ENCODE peak calls at places on chromosomes 2 and 18, in eight cellular contexts. P is chondrocyte; C is CD4-positive, alpha-beta T cell; E is transverse colon; F is endodermal cell; J is astrocyte of the spinal cord; U is psoas muscle; M is dorsolateral prefrontal cortex. L is an unnamed sample.

GRCh38 chr2:176589956-176590509 is 320.8 kb downstream of the MTX2 start:
- DNase-seq in C (no peak), E (no peak), U (no peak), M (no peak), F (no peak), P (no peak), J (no peak), L (no peak)

GRCh38 chr2:236081171-236081570 is 87.0 kb downstream of the GBX2 start:
- DNase-seq in U (no peak), F (no peak), M (no peak), E (no peak), P (no peak), J (no peak), C (no peak), L (no peak)

GRCh38 chr2:197677483-197677882 is 2.1 kb upstream of the RFTN2 start:
- DNase-seq in M (no peak), U (no peak), J (peak), C (no peak), E (no peak), P (no peak), F (no peak), L (no peak)

GRCh38 chr2:178275600-178275999 is 81.3 kb downstream of the OSBPL6 start:
- DNase-seq in E (no peak), C (no peak), F (no peak), P (no peak), M (no peak), U (no peak), J (no peak), L (no peak)

GRCh38 chr2:224983719-224984388 is 58.4 kb downstream of the DOCK10 start:
- DNase-seq in E (no peak), F (no peak), M (no peak), J (peak), P (no peak), U (no peak), C (no peak), L (no peak)

GRCh38 chr2:132420776-132421175 is 4.2 kb downstream of the GPR39 start:
- DNase-seq in C (no peak), E (no peak), U (no peak), P (no peak), M (no peak), J (no peak), F (peak), L (no peak)

GRCh38 chr18:54843302-54843701 is 15.0 kb downstream of the RAB27B start:
- DNase-seq in E (no peak), C (no peak), J (peak), P (no peak), F (no peak), U (no peak), M (no peak), L (no peak)

GRCh38 chr2:12141618-12142220 is 395.3 kb downstream of the LPIN1 start:
- DNase-seq in M (no peak), U (no peak), E (no peak), P (no peak), J (no peak), C (no peak), F (no peak), L (no peak)

GRCh38 chr18:23935804-23936203 is 78.8 kb upstream of the TTC39C start:
- DNase-seq in U (no peak), F (no peak), E (peak), J (no peak), P (no peak), C (peak), M (no peak), L (no peak)

GRCh38 chr18:56067216-56067611 is 479.2 kb upstream of the TCF4 start:
- DNase-seq in F (no peak), P (no peak), C (no peak), E (no peak), J (no peak), M (no peak), U (no peak), L (no peak)

GRCh38 chr2:160141419-160141818 is 58.7 kb downstream of the ITGB6 start:
- DNase-seq in U (no peak), F (no peak), C (no peak), M (no peak), E (no peak), J (no peak), P (no peak), L (no peak)

GRCh38 chr18:30248061-30248460 is 794.5 kb downstream of the DSC3 start:
- DNase-seq in J (no peak), U (no peak), F (no peak), P (no peak), E (no peak), M (no peak), C (no peak), L (no peak)

GRCh38 chr2:7566382-7566881 is 649.2 kb downstream of the RNF144A start:
- DNase-seq in P (no peak), C (no peak), F (no peak), E (no peak), M (no peak), J (no peak), U (no peak), L (no peak)

GRCh38 chr2:199851499-199851816 is 466 bp upstream of the FTCDNL1 start:
- DNase-seq in P (no peak), J (no peak), C (no peak), E (no peak), F (no peak), U (no peak), M (no peak), L (no peak)

GRCh38 chr2:199850250-199850717 is 708 bp downstream of the FTCDNL1 start:
- DNase-seq in J (no peak), P (no peak), E (no peak), M (no peak), F (no peak), U (no peak), C (no peak), L (no peak)

GRCh38 chr2:199851886-199852285 is 894 bp upstream of the FTCDNL1 start:
- DNase-seq in F (no peak), U (no peak), E (no peak), P (no peak), J (no peak), C (no peak), M (no peak), L (no peak)

GRCh38 chr2:199848323-199848722 is 2.7 kb downstream of the FTCDNL1 start:
- DNase-seq in C (no peak), E (no peak), F (no peak), J (no peak), P (no peak), M (no peak), U (no peak), L (no peak)

GRCh38 chr2:199850718-199851498 is at the start of gene FTCDNL1:
- DNase-seq in M (peak), C (peak), E (peak), P (no peak), U (peak), F (peak), J (peak), L (peak)
- TF ChIP-seq CTCF in M (peak), C (peak), E (peak), P (peak), U (peak), F (peak), J (peak), L (peak)

GRCh38 chr18:47530695-47531094 is 279.2 kb upstream of the SKOR2 start:
- DNase-seq in P (no peak), E (no peak), M (no peak), U (no peak), C (no peak), J (no peak), F (no peak), L (no peak)

GRCh38 chr18:47526147-47526546 is 274.7 kb upstream of the SKOR2 start:
- DNase-seq in C (no peak), F (no peak), M (no peak), P (no peak), U (no peak), E (no peak), J (no peak), L (no peak)

GRCh38 chr18:47528343-47528742 is 276.9 kb upstream of the SKOR2 start:
- DNase-seq in P (no peak), C (no peak), F (no peak), J (no peak), E (no peak), M (no peak), U (no peak), L (no peak)

GRCh38 chr18:47531759-47532158 is 280.3 kb upstream of the SKOR2 start:
- DNase-seq in E (no peak), J (no peak), F (peak), M (no peak), P (no peak), C (no peak), U (no peak), L (no peak)
- TF ChIP-seq CTCF in E (no peak), J (no peak), F (peak), M (no peak), P (no peak), C (no peak), U (no peak), L (no peak)

GRCh38 chr2:227748079-227748478 is 2.4 kb downstream of the SCYGR8 start:
- DNase-seq in C (no peak), P (no peak), M (no peak), U (no peak), E (no peak), F (peak), J (no peak), L (no peak)
- TF ChIP-seq CTCF in C (no peak), P (peak), M (no peak), U (no peak), E (no peak), F (peak), J (peak), L (no peak)

GRCh38 chr2:168892327-168892726 is 2.1 kb upstream of the SPC25 start:
- DNase-seq in F (no peak), U (no peak), P (no peak), E (no peak), C (no peak), J (no peak), M (no peak), L (no peak)

GRCh38 chr2:168889635-168890005 is 610 bp downstream of the SPC25 start:
- DNase-seq in J (no peak), U (no peak), E (no peak), C (no peak), P (no peak), M (no peak), F (no peak), L (no peak)

GRCh38 chr2:168894720-168895119 is 4.5 kb upstream of the SPC25 start:
- DNase-seq in M (no peak), J (no peak), P (no peak), E (no peak), F (no peak), U (no peak), C (no peak), L (no peak)

GRCh38 chr2:168894101-168894500 is 3.9 kb upstream of the SPC25 start:
- DNase-seq in M (no peak), U (no peak), E (no peak), J (no peak), C (no peak), P (no peak), F (no peak), L (no peak)

GRCh38 chr2:168890006-168890782 is at the start of gene SPC25:
- DNase-seq in P (peak), E (peak), U (peak), M (peak), F (peak), C (peak), J (peak), L (peak)
- TF ChIP-seq CTCF in P (no peak), E (no peak), U (peak), M (peak), F (peak), C (no peak), J (no peak), L (no peak)

GRCh38 chr2:64119369-64119768 is 24.9 kb downstream of the PELI1 start:
- DNase-seq in F (no peak), J (no peak), M (no peak), E (no peak), C (no peak), P (no peak), U (no peak), L (no peak)
- TF ChIP-seq CTCF in F (no peak), J (no peak), M (no peak), E (no peak), C (no peak), P (no peak), U (no peak), L (no peak)

L was measured in Calu3.